ENCODE peak calls at places on chromosomes 3 and 15, in ten cellular contexts. X is HCT116, B is SK-N-MC, Q is stomach, T is SK-N-SH, A is HL-60, J is esophagus muscularis mucosa, U is breast epithelium, P is K562, Y is transverse colon. O is an unnamed sample.

GRCh38 chr15:71136159-71137137 is 21.2 kb downstream of the THSD4 start:
- DNase-seq in X (no peak), B (no peak), Q (no peak), T (no peak), A (no peak), J (no peak), U (no peak), P (no peak), Y (no peak), O (peak; percentile 37)

GRCh38 chr15:94670436-94671034 is 439.2 kb downstream of the MCTP2 start:
- DNase-seq in X (peak; percentile 15), B (peak; percentile 14), Q (no peak), T (peak; percentile 57), A (no peak), J (no peak), U (no peak), P (peak; percentile 43), Y (no peak), O (peak; percentile 57)

GRCh38 chr15:42024303-42024702 is 3.5 kb upstream of the PLA2G4E start:
- DNase-seq in X (no peak), B (no peak), Q (no peak), T (no peak), A (no peak), J (no peak), U (no peak), P (no peak), Y (no peak), O (no peak)

GRCh38 chr3:188861847-188862740 is 309.7 kb upstream of the TPRG1 start:
- DNase-seq in X (no peak), B (no peak), Q (no peak), T (no peak), A (no peak), J (no peak), U (no peak), P (no peak), Y (no peak), O (no peak)

GRCh38 chr3:128999104-128999503 is 2.0 kb upstream of the EFCC1 start:
- DNase-seq in X (no peak), B (no peak), Q (no peak), T (no peak), A (no peak), J (no peak), U (no peak), P (no peak), Y (no peak), O (no peak)

GRCh38 chr3:130374033-130374432 is 28.6 kb downstream of the COL6A5 start:
- DNase-seq in X (no peak), B (no peak), Q (no peak), T (no peak), A (no peak), J (no peak), U (no peak), P (no peak), Y (no peak), O (no peak)

GRCh38 chr15:64527263-64527984 is 67.0 kb downstream of the ZNF609 start:
- DNase-seq in X (no peak), B (no peak), Q (no peak), T (no peak), A (no peak), J (no peak), U (no peak), P (no peak), Y (no peak), O (no peak)

GRCh38 chr15:47846911-47847310 is 129.6 kb downstream of the SEMA6D start:
- DNase-seq in X (no peak), B (no peak), Q (no peak), T (no peak), A (no peak), J (no peak), U (no peak), P (no peak), Y (no peak), O (no peak)

GRCh38 chr3:112333002-112333385 is at the start of gene CD200:
- DNase-seq in X (no peak), B (no peak), Q (peak; percentile 45), T (peak; percentile 79), A (no peak), J (no peak), U (peak; percentile 54), P (no peak), Y (peak; percentile 68), O (peak; percentile 88)

GRCh38 chr3:4524423-4524769 is 31.2 kb downstream of the ITPR1 start:
- DNase-seq in X (no peak), B (no peak), Q (peak; percentile 57), T (peak; percentile 50), A (no peak), J (no peak), U (peak; percentile 60), P (no peak), Y (no peak), O (no peak)

GRCh38 chr3:136973352-136973751 is 15.6 kb downstream of the IL20RB start:
- DNase-seq in X (no peak), B (no peak), Q (no peak), T (no peak), A (no peak), J (no peak), U (no peak), P (no peak), Y (no peak), O (no peak)

GRCh38 chr3:82796765-82797164 is 1035.3 kb upstream of the GBE1 start:
- DNase-seq in X (no peak), B (no peak), Q (no peak), T (no peak), A (no peak), J (no peak), U (no peak), P (no peak), Y (no peak), O (no peak)

GRCh38 chr3:49015072-49015471 is 3.3 kb downstream of the DALRD3 start:
- DNase-seq in X (no peak), B (no peak), Q (no peak), T (no peak), A (no peak), J (no peak), U (no peak), P (no peak), Y (no peak), O (no peak)

GRCh38 chr3:49012441-49013017 is 5.3 kb downstream of the WDR6 start:
- DNase-seq in X (no peak), B (no peak), Q (no peak), T (no peak), A (no peak), J (no peak), U (no peak), P (no peak), Y (no peak), O (no peak)

GRCh38 chr3:49013113-49013737 is 5.2 kb downstream of the DALRD3 start:
- DNase-seq in X (no peak), B (no peak), Q (no peak), T (no peak), A (no peak), J (no peak), U (no peak), P (no peak), Y (no peak), O (no peak)

GRCh38 chr3:49015765-49016164 is 2.6 kb downstream of the DALRD3 start:
- DNase-seq in X (no peak), B (no peak), Q (no peak), T (no peak), A (no peak), J (no peak), U (peak; percentile 72), P (no peak), Y (no peak), O (no peak)

DNA sequence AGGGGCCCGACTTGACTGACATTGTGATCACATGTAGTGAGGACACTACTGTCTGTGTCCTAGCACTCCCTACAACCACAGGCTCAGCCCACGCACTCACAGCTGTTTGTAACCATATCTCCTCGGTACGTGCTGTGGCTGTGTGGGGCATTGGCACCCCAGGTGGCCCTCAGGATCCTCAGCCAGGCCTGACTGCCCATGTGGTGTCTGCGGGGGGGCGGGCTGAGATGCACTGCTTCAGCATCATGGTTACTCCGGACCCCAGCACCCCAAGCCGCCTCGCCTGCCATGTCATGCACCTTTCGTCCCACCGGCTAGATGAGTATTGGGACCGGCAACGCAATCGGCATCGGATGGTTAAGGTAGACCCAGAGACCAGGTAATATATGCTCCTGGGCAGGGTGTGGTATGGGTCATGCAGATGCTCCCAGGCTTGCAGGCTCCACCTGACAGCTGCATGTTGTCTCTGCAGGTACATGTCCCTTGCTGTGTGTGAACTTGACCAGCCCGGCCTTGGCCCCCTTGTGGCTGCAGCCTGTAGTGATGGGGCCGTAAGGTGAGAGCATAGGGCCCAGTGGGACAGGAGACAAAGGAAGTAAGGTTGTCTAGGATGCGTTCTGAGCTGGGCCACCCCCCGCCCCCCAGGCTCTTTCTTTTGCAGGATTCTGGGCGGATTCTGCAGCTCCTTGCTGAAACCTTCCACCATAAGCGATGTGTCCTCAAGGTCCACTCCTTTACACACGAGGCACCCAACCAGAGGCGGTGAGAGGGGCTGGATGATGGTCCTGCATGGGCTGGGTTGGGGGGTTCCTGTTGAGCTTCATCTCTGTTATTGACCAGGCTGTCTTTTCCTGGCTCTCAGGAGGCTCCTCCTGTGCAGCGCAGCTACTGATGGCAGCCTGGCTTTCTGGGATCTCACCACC is 4.4 kb downstream of the DALRD3 start:
- DNase-seq in X (no peak), B (no peak), Q (peak; percentile 66), T (peak; percentile 72), A (no peak), J (no peak), U (no peak), P (peak; percentile 20), Y (peak; percentile 66), O (peak; percentile 88)
- TF ChIP-seq POLR2AphosphoS5 in X (no peak), B (no peak), Q (no peak), T (no peak), A (no peak), J (no peak), U (no peak), P (no peak), Y (no peak), O (no peak)

GRCh38 chr3:46926871-46927717 is 49.5 kb downstream of the CCDC12 start:
- DNase-seq in X (no peak), B (no peak), Q (peak; percentile 25), T (no peak), A (peak; percentile 42), J (no peak), U (peak; percentile 40), P (no peak), Y (peak; percentile 47), O (no peak)
- TF ChIP-seq POLR2AphosphoS5 in X (no peak), B (no peak), Q (no peak), T (no peak), A (no peak), J (no peak), U (no peak), P (no peak), Y (no peak), O (no peak)

GRCh38 chr3:9448071-9448470 is 50.7 kb downstream of the SETD5 start:
- DNase-seq in X (no peak), B (no peak), Q (no peak), T (no peak), A (no peak), J (no peak), U (no peak), P (no peak), Y (no peak), O (no peak)
- TF ChIP-seq POLR2AphosphoS5 in X (no peak), B (no peak), Q (no peak), T (no peak), A (no peak), J (no peak), U (no peak), P (no peak), Y (no peak), O (no peak)

DNA sequence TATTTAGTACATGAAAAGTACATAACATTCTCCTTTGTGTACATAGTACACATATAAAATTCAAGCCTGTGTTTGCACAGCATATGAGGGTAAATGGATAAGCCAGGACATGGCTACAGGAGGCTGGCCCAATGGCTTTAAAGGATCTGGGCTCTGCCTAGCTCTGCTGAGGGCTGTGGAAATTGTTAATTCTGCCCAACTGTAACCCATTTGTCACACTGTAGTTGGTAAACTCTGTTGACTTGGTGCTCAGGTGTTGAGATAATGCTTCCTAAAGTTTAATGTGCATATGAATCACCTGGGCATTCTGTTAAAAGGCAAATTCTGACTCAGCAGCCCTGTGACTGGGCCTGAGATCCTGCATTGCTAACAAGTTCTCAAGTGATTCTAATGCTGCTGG is 196.5 kb upstream of the ZPLD1 start:
- DNase-seq in X (no peak), B (no peak), Q (no peak), T (no peak), A (no peak), J (no peak), U (no peak), P (no peak), Y (peak; percentile 22), O (peak; percentile 47)
- TF ChIP-seq POLR2AphosphoS5 in X (no peak), B (no peak), Q (peak; percentile 41), T (no peak), A (no peak), J (no peak), U (no peak), P (no peak), Y (no peak), O (no peak)

O was measured in GM23338.